ENCODE peak calls at places on chromosomes 2 and 18, in four cellular contexts. N is sigmoid colon, U is fibroblast of lung, M is aorta. J is an unnamed sample.
A peak's percentile ranks its signal among the peaks of the same experiment; 100 is the strongest.

GRCh38 chr2:9538000-9538507 is 17.6 kb downstream of the ADAM17 start:
- DNase-seq in N (no peak), U (peak; percentile 92), M (no peak), J (no peak)

GRCh38 chr2:157596992-157597681 is 31.5 kb downstream of the ACVR1C start:
- DNase-seq in N (peak; percentile 60), U (peak; percentile 10), M (peak; percentile 79), J (no peak)

GRCh38 chr2:218180728-218181127 is 14.0 kb upstream of the CXCR1 start:
- DNase-seq in N (no peak), U (no peak), M (no peak), J (no peak)

GRCh38 chr2:233275223-233275622 is 23.8 kb downstream of the ATG16L1 start:
- DNase-seq in N (no peak), U (no peak), M (no peak), J (no peak)

GRCh38 chr2:223989860-223990237 is 32.6 kb downstream of the MRPL44 start:
- DNase-seq in N (no peak), U (no peak), M (no peak), J (no peak)

GRCh38 chr18:46224181-46224775 is 120.1 kb downstream of the HAUS1 start:
- DNase-seq in N (no peak), U (no peak), M (no peak), J (no peak)

GRCh38 chr2:118119158-118119715 is 31.0 kb downstream of the INSIG2 start:
- DNase-seq in N (no peak), U (no peak), M (no peak), J (no peak)

GRCh38 chr2:42756150-42756549 is 7.8 kb downstream of the OXER1 start:
- DNase-seq in N (no peak), U (no peak), M (no peak), J (no peak)

GRCh38 chr2:151833984-151834383 is 5.8 kb upstream of the ARL5A start:
- DNase-seq in N (no peak), U (no peak), M (no peak), J (no peak)

GRCh38 chr2:17780546-17780945 is 26.6 kb downstream of the GEN1 start:
- DNase-seq in N (no peak), U (no peak), M (no peak), J (no peak)

GRCh38 chr2:29879456-29879855 is 41.9 kb downstream of the ALK start:
- DNase-seq in N (no peak), U (no peak), M (no peak), J (no peak)

GRCh38 chr2:223306371-223306770 is 254.4 kb downstream of the KCNE4 start:
- DNase-seq in N (no peak), U (peak; percentile 52), M (no peak), J (peak; percentile 6)

GRCh38 chr2:202035941-202036372 is 2.3 kb downstream of the FZD7 start:
- DNase-seq in N (peak; percentile 77), U (no peak), M (no peak), J (peak; percentile 3)

GRCh38 chr18:33010149-33010548 is 237.3 kb upstream of the KLHL14 start:
- DNase-seq in N (no peak), U (no peak), M (no peak), J (no peak)

GRCh38 chr2:181268174-181268867 is 188.9 kb upstream of the ITGA4 start:
- DNase-seq in N (no peak), U (no peak), M (no peak), J (no peak)

GRCh38 chr18:36752929-36753865 is 75.6 kb downstream of the TPGS2 start:
- DNase-seq in N (no peak), U (no peak), M (no peak), J (no peak)

GRCh38 chr2:108616731-108617161 is 82.5 kb downstream of the LIMS1 start:
- DNase-seq in N (no peak), U (peak; percentile 61), M (no peak), J (peak; percentile 60)

GRCh38 chr2:64769392-64770044 is 115.8 kb upstream of the SERTAD2 start:
- DNase-seq in N (no peak), U (no peak), M (no peak), J (no peak)

GRCh38 chr2:109633284-109633961 is 19.3 kb downstream of the SOWAHC start:
- DNase-seq in N (no peak), U (no peak), M (no peak), J (no peak)

GRCh38 chr18:35491689-35492077 is 6.1 kb downstream of the INO80C start:
- DNase-seq in N (no peak), U (no peak), M (no peak), J (no peak)

GRCh38 chr2:41782306-41783158 is 265.3 kb upstream of the PKDCC start:
- DNase-seq in N (no peak), U (peak; percentile 44), M (no peak), J (no peak)

GRCh38 chr2:20723543-20723942 is 56.6 kb downstream of the GDF7 start:
- DNase-seq in N (no peak), U (no peak), M (no peak), J (no peak)

GRCh38 chr2:161245237-161245505 is 63.1 kb upstream of the PSMD14 start:
- DNase-seq in N (no peak), U (no peak), M (no peak), J (no peak)

GRCh38 chr18:50151876-50152275 is 43.1 kb downstream of the MYO5B start:
- DNase-seq in N (no peak), U (no peak), M (no peak), J (peak; percentile 28)

GRCh38 chr2:144460981-144461766 is 58.7 kb downstream of the ZEB2 start:
- DNase-seq in N (no peak), U (peak; percentile 86), M (no peak), J (no peak)

GRCh38 chr2:190318931-190319556 is 582 bp downstream of the HIBCH start:
- DNase-seq in N (no peak), U (peak; percentile 14), M (no peak), J (no peak)

GRCh38 chr2:182318466-182319309 is 108.1 kb downstream of the PDE1A start:
- DNase-seq in N (no peak), U (peak; percentile 27), M (no peak), J (peak; percentile 51)

GRCh38 chr18:23462876-23463275 is 9.8 kb downstream of the RIOK3 start:
- DNase-seq in N (no peak), U (peak; percentile 49), M (no peak), J (no peak)

GRCh38 chr2:241376808-241377207 is 20.7 kb downstream of the FARP2 start:
- DNase-seq in N (no peak), U (no peak), M (no peak), J (no peak)

GRCh38 chr2:136932700-136933099 is 167.4 kb downstream of the THSD7B start:
- DNase-seq in N (no peak), U (no peak), M (no peak), J (no peak)

GRCh38 chr2:33476100-33476792 is at the start of gene RASGRP3:
- DNase-seq in N (peak; percentile 87), U (peak; percentile 98), M (peak; percentile 89), J (peak; percentile 83)

GRCh38 chr2:78992807-78993517 is 32.5 kb upstream of the REG3G start:
- DNase-seq in N (no peak), U (no peak), M (no peak), J (no peak)

GRCh38 chr2:238894950-238895298 is 47.0 kb downstream of the TWIST2 start:
- DNase-seq in N (peak; percentile 80), U (no peak), M (no peak), J (no peak)

GRCh38 chr2:138034536-138034935 is 70.3 kb downstream of the HNMT start:
- DNase-seq in N (no peak), U (no peak), M (no peak), J (no peak)

GRCh38 chr2:23235292-23235691 is 149.7 kb upstream of the KLHL29 start:
- DNase-seq in N (no peak), U (no peak), M (no peak), J (peak; percentile 65)

GRCh38 chr2:149038442-149039212 is at the start of gene LYPD6B:
- DNase-seq in N (no peak), U (no peak), M (no peak), J (peak; percentile 17)

GRCh38 chr2:35081001-35081628 is 1274.5 kb upstream of the CRIM1 start:
- DNase-seq in N (no peak), U (peak; percentile 50), M (no peak), J (no peak)

GRCh38 chr2:238031749-238032148 is 29.1 kb upstream of the SCLY start:
- DNase-seq in N (no peak), U (no peak), M (no peak), J (no peak)

GRCh38 chr2:27832396-27832795 is 57.8 kb downstream of the RBKS start:
- DNase-seq in N (no peak), U (peak; percentile 34), M (no peak), J (no peak)

GRCh38 chr2:104863229-104863584 is 9.3 kb downstream of the POU3F3 start:
- DNase-seq in N (no peak), U (no peak), M (no peak), J (no peak)
- H3K27me3 ChIP-seq in N (peaks cover 100% of the 10 kb centered on the region), U (peaks cover 36% of the 10 kb centered on the region), M (no peaks in the 10 kb centered on the region), J (peaks cover 55% of the 10 kb centered on the region)

GRCh38 chr2:174573621-174574081 is 24.0 kb downstream of the WIPF1 start:
- DNase-seq in N (no peak), U (no peak), M (no peak), J (no peak)
- H3K36me3 ChIP-seq in N (peaks cover 11% of the 10 kb centered on the region), U (peaks cover 2% of the 10 kb centered on the region), M (peaks cover 3% of the 10 kb centered on the region), J (peaks cover 7% of the 10 kb centered on the region)

DNA sequence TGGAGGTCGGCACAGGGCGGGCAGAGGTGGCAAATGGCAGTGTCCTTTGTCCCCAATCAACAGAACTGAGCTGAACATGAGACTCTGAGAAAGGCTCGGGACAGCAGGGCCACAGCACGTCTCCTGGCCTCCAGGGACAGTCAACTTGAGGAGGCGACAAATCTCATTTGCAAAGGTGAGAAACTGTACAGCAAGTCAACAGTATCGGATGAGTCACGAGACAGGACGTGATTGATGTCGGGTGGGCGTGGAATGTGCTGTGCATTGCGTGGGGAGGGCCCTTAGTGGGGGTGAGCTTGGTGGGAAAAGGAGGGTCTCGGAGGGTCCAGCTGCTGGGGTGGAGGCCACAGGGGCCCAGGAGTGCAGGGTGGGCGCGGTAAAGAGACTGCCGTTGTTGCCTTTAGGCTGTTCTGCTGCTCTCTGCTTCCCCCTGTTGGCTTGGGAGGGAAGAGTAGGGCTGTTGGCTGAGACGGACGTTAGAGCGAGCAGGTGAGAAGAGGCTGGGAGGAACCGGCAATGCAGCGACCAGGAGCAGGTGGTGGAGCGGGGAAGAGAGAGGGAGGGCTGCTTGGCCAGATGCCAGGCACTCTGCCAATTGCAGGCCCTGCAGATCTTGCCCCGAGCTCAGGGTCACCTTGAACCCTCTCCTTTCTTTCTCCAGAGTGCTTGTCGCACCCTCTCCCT is 164.3 kb downstream of the BCL2 start:
- DNase-seq in N (peak; percentile 76), U (no peak), M (peak; percentile 79), J (peak; percentile 5)
- H3K4me3 ChIP-seq in N (no peak overlapping the region), U (no peak overlapping the region), M (no peak overlapping the region), J (no peak overlapping the region)

GRCh38 chr2:4134881-4135565 is 431.6 kb downstream of the DCDC2C start:
- DNase-seq in N (no peak), U (no peak), M (no peak), J (no peak)

GRCh38 chr2:4139711-4140110 is 436.3 kb downstream of the DCDC2C start:
- DNase-seq in N (no peak), U (no peak), M (no peak), J (no peak)

GRCh38 chr2:4135765-4136164 is 432.4 kb downstream of the DCDC2C start:
- DNase-seq in N (no peak), U (no peak), M (no peak), J (no peak)

GRCh38 chr2:4140284-4140962 is 437.0 kb downstream of the DCDC2C start:
- DNase-seq in N (no peak), U (no peak), M (no peak), J (no peak)
- H3K27me3 ChIP-seq in N (no peaks in the 10 kb centered on the region), U (no peaks in the 10 kb centered on the region), M (no peaks in the 10 kb centered on the region), J (no peaks in the 10 kb centered on the region)

J was measured in MG63.